ENCODE peak calls at places on chromosome 17, in six cellular contexts. F is IMR-90, Z is thyroid gland, W is fibroblast of pulmonary artery, K is Peyer's patch, E is uterus. N is an unnamed sample.

GRCh38 chr17:4230142-4230541 is 33.6 kb downstream of the ANKFY1 start:
- DNase-seq in F (peak; percentile 97), Z (peak; percentile 41), W (peak; percentile 99), K (no peak), E (peak; percentile 89), N (peak; percentile 95)

GRCh38 chr17:64732336-64733006 is 70.4 kb upstream of the SMURF2 start:
- DNase-seq in F (peak; percentile 81), Z (peak; percentile 93), W (peak; percentile 86), K (no peak), E (no peak), N (peak; percentile 86)

GRCh38 chr17:30554839-30555751 is 77.9 kb downstream of the GOSR1 start:
- DNase-seq in F (peak; percentile 15), Z (no peak), W (peak; percentile 42), K (no peak), E (no peak), N (peak; percentile 44)

GRCh38 chr17:80262291-80262690 is 1.6 kb downstream of the RNF213 start:
- DNase-seq in F (no peak), Z (no peak), W (no peak), K (no peak), E (no peak), N (no peak)

GRCh38 chr17:9307313-9307998 is 268.2 kb downstream of the STX8 start:
- DNase-seq in F (peak; percentile 22), Z (no peak), W (peak; percentile 28), K (no peak), E (no peak), N (peak; percentile 19)

GRCh38 chr17:56810846-56811775 is 22.6 kb downstream of the C17orf67 start:
- DNase-seq in F (no peak), Z (no peak), W (no peak), K (no peak), E (no peak), N (no peak)

GRCh38 chr17:80183581-80184422 is 14.0 kb downstream of the CARD14 start:
- DNase-seq in F (no peak), Z (no peak), W (no peak), K (no peak), E (no peak), N (no peak)

GRCh38 chr17:76597156-76598003 is 11.7 kb upstream of the ST6GALNAC2 start:
- DNase-seq in F (no peak), Z (peak; percentile 11), W (no peak), K (no peak), E (no peak), N (no peak)

GRCh38 chr17:74274060-74274702 is at the start of gene DNAI2:
- DNase-seq in F (no peak), Z (peak; percentile 22), W (no peak), K (no peak), E (no peak), N (no peak)

GRCh38 chr17:35025541-35025940 is 38.0 kb downstream of the RFFL start:
- DNase-seq in F (no peak), Z (no peak), W (no peak), K (no peak), E (no peak), N (no peak)

GRCh38 chr17:34177642-34178041 is 77.4 kb upstream of the CCL2 start:
- DNase-seq in F (peak; percentile 83), Z (no peak), W (peak; percentile 87), K (no peak), E (no peak), N (peak; percentile 82)

GRCh38 chr17:29686998-29687397 is 64.3 kb upstream of the CORO6 start:
- DNase-seq in F (no peak), Z (no peak), W (no peak), K (no peak), E (no peak), N (no peak)

GRCh38 chr17:77287432-77288068 is 146.8 kb downstream of the SEC14L1 start:
- DNase-seq in F (peak; percentile 94), Z (peak; percentile 94), W (peak; percentile 94), K (peak; percentile 82), E (no peak), N (peak; percentile 93)

GRCh38 chr17:61144137-61144536 is 255.5 kb upstream of the TBX2 start:
- DNase-seq in F (no peak), Z (no peak), W (peak; percentile 55), K (no peak), E (no peak), N (peak; percentile 65)

GRCh38 chr17:18971801-18972200 is 19.8 kb downstream of the SLC5A10 start:
- DNase-seq in F (no peak), Z (no peak), W (no peak), K (no peak), E (no peak), N (no peak)

GRCh38 chr17:12637745-12638651 is 27.7 kb upstream of the MYOCD start:
- DNase-seq in F (no peak), Z (no peak), W (no peak), K (no peak), E (no peak), N (no peak)

GRCh38 chr17:60065867-60066266 is 12.9 kb downstream of the HEATR6 start:
- DNase-seq in F (no peak), Z (no peak), W (no peak), K (no peak), E (no peak), N (no peak)

GRCh38 chr17:66135896-66136295 is 56.0 kb downstream of the CEP112 start:
- DNase-seq in F (peak; percentile 4), Z (no peak), W (peak; percentile 6), K (no peak), E (no peak), N (no peak)

GRCh38 chr17:72349011-72349410 is 228.2 kb downstream of the SOX9 start:
- DNase-seq in F (no peak), Z (no peak), W (no peak), K (no peak), E (no peak), N (no peak)

GRCh38 chr17:32604966-32605365 is 118.2 kb downstream of the CDK5R1 start:
- DNase-seq in F (no peak), Z (no peak), W (no peak), K (no peak), E (no peak), N (no peak)

GRCh38 chr17:50593321-50593720 is 32.8 kb downstream of the CACNA1G start:
- DNase-seq in F (no peak), Z (peak; percentile 76), W (no peak), K (no peak), E (no peak), N (no peak)

GRCh38 chr17:76542566-76542971 is 2.7 kb downstream of the PRCD start:
- DNase-seq in F (no peak), Z (no peak), W (no peak), K (no peak), E (no peak), N (no peak)

GRCh38 chr17:40122466-40122943 is 734 bp downstream of the MSL1 start:
- DNase-seq in F (peak; percentile 47), Z (peak; percentile 56), W (no peak), K (peak; percentile 76), E (peak; percentile 64), N (peak; percentile 42)

GRCh38 chr17:62725791-62726249 is 82.3 kb downstream of the MARCHF10 start:
- DNase-seq in F (peak; percentile 64), Z (no peak), W (peak; percentile 58), K (no peak), E (no peak), N (peak; percentile 42)

GRCh38 chr17:3885970-3886369 is 6.9 kb downstream of the CAMKK1 start:
- DNase-seq in F (peak; percentile 70), Z (no peak), W (peak; percentile 66), K (no peak), E (no peak), N (peak; percentile 76)

GRCh38 chr17:79778504-79779087 is 648 bp downstream of the CBX2 start:
- DNase-seq in F (no peak), Z (peak; percentile 34), W (no peak), K (no peak), E (no peak), N (no peak)

GRCh38 chr17:57445051-57445450 is 188.7 kb downstream of the MSI2 start:
- DNase-seq in F (no peak), Z (no peak), W (no peak), K (no peak), E (no peak), N (no peak)

GRCh38 chr17:33328129-33328528 is 35.0 kb upstream of the ASIC2 start:
- DNase-seq in F (peak; percentile 4), Z (peak; percentile 27), W (peak; percentile 6), K (no peak), E (no peak), N (no peak)

GRCh38 chr17:4833941-4834501 is 881 bp downstream of the MINK1 start:
- DNase-seq in F (peak; percentile 80), Z (peak; percentile 32), W (peak; percentile 53), K (peak; percentile 57), E (no peak), N (peak; percentile 46)

DNA sequence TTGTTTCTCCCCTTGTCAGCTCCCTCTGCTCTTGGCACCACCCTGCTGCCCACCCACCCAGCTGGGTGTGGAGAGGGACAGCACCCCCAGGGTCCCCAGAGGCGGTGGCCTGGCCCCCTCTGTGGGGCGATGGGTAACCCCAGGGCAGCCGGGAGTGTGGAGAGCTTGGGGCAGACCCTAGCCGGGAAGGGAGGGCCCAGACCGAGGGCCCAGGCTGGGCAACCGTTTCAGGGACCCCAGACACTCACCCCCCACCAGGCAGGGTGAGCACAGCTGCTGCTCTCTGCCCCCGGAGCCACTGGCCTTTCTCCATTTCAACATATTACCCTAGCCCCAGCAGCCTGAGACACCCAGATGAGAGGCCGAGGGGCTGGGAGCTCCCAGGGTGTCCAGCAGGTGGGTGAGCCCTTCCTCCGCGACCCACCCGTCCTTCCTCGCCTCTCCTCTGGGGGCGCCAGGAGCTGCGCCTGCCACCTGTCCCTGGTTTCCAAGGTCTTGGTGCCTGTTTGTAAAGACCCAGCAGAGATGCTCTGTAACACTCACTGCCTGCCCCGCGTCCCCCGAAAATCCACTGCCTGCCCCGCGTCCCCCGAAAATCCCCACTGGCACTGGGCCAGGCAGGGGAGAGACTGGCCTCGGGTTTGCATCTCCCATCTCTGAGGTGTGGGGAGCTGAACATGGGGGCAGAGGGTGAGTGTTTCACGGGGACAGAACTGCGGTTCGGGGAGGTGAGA is 45.4 kb downstream of the BAHCC1 start:
- DNase-seq in F (no peak), Z (no peak), W (no peak), K (no peak), E (no peak), N (no peak)
- TF ChIP-seq CTCF in F (peak; percentile 44), Z (no peak), W (peak; percentile 46), K (peak; percentile 18), E (peak; percentile 21), N (peak; percentile 47)

GRCh38 chr17:48997827-48998556 is 807 bp downstream of the IGF2BP1 start:
- DNase-seq in F (no peak), Z (no peak), W (no peak), K (no peak), E (no peak), N (peak; percentile 46)
- H3K4me3 ChIP-seq in F (peak overlapping the region; percentile 93), Z (no peak overlapping the region), W (peak overlapping the region; percentile 85), K (no peak overlapping the region), E (no peak overlapping the region), N (peak overlapping the region; percentile 62)

DNA sequence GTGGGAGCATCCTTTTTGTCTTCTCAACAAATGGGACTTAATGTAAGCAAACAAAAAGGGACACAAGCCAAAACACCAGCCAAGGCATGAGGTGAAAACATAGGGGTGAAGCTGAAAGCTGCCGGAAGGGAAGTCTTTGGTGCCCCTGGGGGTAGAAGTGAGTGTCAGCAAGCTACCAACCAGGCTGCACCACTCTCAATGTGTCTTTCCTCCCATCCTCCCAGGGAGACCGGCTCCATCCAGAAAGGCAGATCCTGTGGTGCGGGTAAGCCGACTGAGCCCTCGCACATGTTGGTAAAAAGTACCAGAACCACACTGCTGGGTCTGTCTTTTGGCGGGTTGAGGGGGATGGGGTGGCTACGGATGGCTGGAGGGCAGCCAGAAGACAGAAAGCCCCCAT is 52.0 kb upstream of the SREBF1 start:
- DNase-seq in F (peak; percentile 11), Z (no peak), W (no peak), K (peak; percentile 18), E (no peak), N (no peak)
- TF ChIP-seq CTCF in F (peak; percentile 29), Z (no peak), W (no peak), K (no peak), E (no peak), N (peak; percentile 21)

GRCh38 chr17:7859028-7859427 is 1.2 kb downstream of the CYB5D1 start:
- DNase-seq in F (no peak), Z (no peak), W (no peak), K (no peak), E (no peak), N (no peak)
- H3K4me3 ChIP-seq in F (no peak overlapping the region), Z (no peak overlapping the region), W (peak overlapping the region; percentile 81), K (no peak overlapping the region), E (no peak overlapping the region), N (no peak overlapping the region)